ENCODE peak calls at places on chromosomes 1 and 21, in six cellular contexts. One of them, this sample, is unnamed.

GRCh38 chr1:159030311-159030710 is 20.6 kb downstream of the IFI16 start:
- DNase-seq in neuronal stem cell: no peak
- DNase-seq in IMR-90: no peak
- DNase-seq in mesenchymal stem cell: no peak
- DNase-seq in H1: no peak
- DNase-seq in trophoblast cell: no peak
- DNase-seq in this sample: no peak

GRCh38 chr21:17848228-17848627 is 29.1 kb upstream of the C21orf91 start:
- DNase-seq in neuronal stem cell: no peak
- DNase-seq in IMR-90: peak; percentile 97
- DNase-seq in mesenchymal stem cell: peak; percentile 94
- DNase-seq in H1: no peak
- DNase-seq in trophoblast cell: no peak
- DNase-seq in this sample: no peak

GRCh38 chr1:228279011-228279721 is 71.3 kb downstream of the OBSCN start:
- DNase-seq in neuronal stem cell: no peak
- DNase-seq in IMR-90: no peak
- DNase-seq in mesenchymal stem cell: no peak
- DNase-seq in H1: no peak
- DNase-seq in trophoblast cell: no peak
- DNase-seq in this sample: no peak

GRCh38 chr1:159066108-159066507 is 10.5 kb downstream of the AIM2 start:
- DNase-seq in neuronal stem cell: no peak
- DNase-seq in IMR-90: no peak
- DNase-seq in mesenchymal stem cell: no peak
- DNase-seq in H1: no peak
- DNase-seq in trophoblast cell: no peak
- DNase-seq in this sample: no peak

GRCh38 chr21:38669186-38669585 is 136.5 kb upstream of the ETS2 start:
- DNase-seq in neuronal stem cell: no peak
- DNase-seq in IMR-90: peak; percentile 30
- DNase-seq in mesenchymal stem cell: peak; percentile 37
- DNase-seq in H1: no peak
- DNase-seq in trophoblast cell: peak; percentile 18
- DNase-seq in this sample: peak; percentile 33

GRCh38 chr1:119626841-119627240 is 21.2 kb downstream of the ZNF697 start:
- DNase-seq in neuronal stem cell: no peak
- DNase-seq in IMR-90: peak; percentile 68
- DNase-seq in mesenchymal stem cell: no peak
- DNase-seq in H1: no peak
- DNase-seq in trophoblast cell: no peak
- DNase-seq in this sample: no peak

GRCh38 chr1:117562581-117563491 is 43.0 kb upstream of the TENT5C start:
- DNase-seq in neuronal stem cell: no peak
- DNase-seq in IMR-90: no peak
- DNase-seq in mesenchymal stem cell: no peak
- DNase-seq in H1: no peak
- DNase-seq in trophoblast cell: peak; percentile 99
- DNase-seq in this sample: no peak

GRCh38 chr1:178495741-178496409 is 889 bp downstream of the CLEC20A start:
- DNase-seq in neuronal stem cell: no peak
- DNase-seq in IMR-90: no peak
- DNase-seq in mesenchymal stem cell: no peak
- DNase-seq in H1: no peak
- DNase-seq in trophoblast cell: no peak
- DNase-seq in this sample: peak; percentile 25

GRCh38 chr1:83104558-83104957 is 894.4 kb downstream of the TTLL7 start:
- DNase-seq in neuronal stem cell: no peak
- DNase-seq in IMR-90: no peak
- DNase-seq in mesenchymal stem cell: no peak
- DNase-seq in H1: no peak
- DNase-seq in trophoblast cell: no peak
- DNase-seq in this sample: no peak

GRCh38 chr1:172680733-172681275 is 21.9 kb downstream of the FASLG start:
- DNase-seq in neuronal stem cell: no peak
- DNase-seq in IMR-90: no peak
- DNase-seq in mesenchymal stem cell: no peak
- DNase-seq in H1: no peak
- DNase-seq in trophoblast cell: no peak
- DNase-seq in this sample: peak; percentile 45

GRCh38 chr1:16249838-16250241 is 12.9 kb upstream of the CPLANE2 start:
- DNase-seq in neuronal stem cell: no peak
- DNase-seq in IMR-90: peak; percentile 76
- DNase-seq in mesenchymal stem cell: peak; percentile 61
- DNase-seq in H1: no peak
- DNase-seq in trophoblast cell: no peak
- DNase-seq in this sample: no peak

GRCh38 chr1:200029035-200029623 is 1.6 kb downstream of the NR5A2 start:
- DNase-seq in neuronal stem cell: peak; percentile 51
- DNase-seq in IMR-90: peak; percentile 36
- DNase-seq in mesenchymal stem cell: peak; percentile 35
- DNase-seq in H1: no peak
- DNase-seq in trophoblast cell: no peak
- DNase-seq in this sample: peak; percentile 59

GRCh38 chr1:77026640-77027039 is 159.4 kb downstream of the ST6GALNAC5 start:
- DNase-seq in neuronal stem cell: no peak
- DNase-seq in IMR-90: no peak
- DNase-seq in mesenchymal stem cell: no peak
- DNase-seq in H1: no peak
- DNase-seq in trophoblast cell: no peak
- DNase-seq in this sample: no peak

GRCh38 chr1:38004284-38005101 is 821 bp downstream of the FHL3 start:
- DNase-seq in neuronal stem cell: no peak
- DNase-seq in IMR-90: no peak
- DNase-seq in mesenchymal stem cell: peak; percentile 62
- DNase-seq in H1: no peak
- DNase-seq in trophoblast cell: no peak
- DNase-seq in this sample: no peak

GRCh38 chr21:25385912-25386474 is 221.3 kb downstream of the MRPL39 start:
- DNase-seq in neuronal stem cell: peak; percentile 58
- DNase-seq in IMR-90: peak; percentile 77
- DNase-seq in mesenchymal stem cell: peak; percentile 45
- DNase-seq in H1: no peak
- DNase-seq in trophoblast cell: peak; percentile 44
- DNase-seq in this sample: peak; percentile 46

GRCh38 chr1:214310010-214310409 is 29.1 kb downstream of the SMYD2 start:
- DNase-seq in neuronal stem cell: no peak
- DNase-seq in IMR-90: peak; percentile 53
- DNase-seq in mesenchymal stem cell: no peak
- DNase-seq in H1: no peak
- DNase-seq in trophoblast cell: no peak
- DNase-seq in this sample: no peak

GRCh38 chr1:17768651-17769241 is 13.6 kb downstream of the ACTL8 start:
- DNase-seq in neuronal stem cell: no peak
- DNase-seq in IMR-90: peak; percentile 92
- DNase-seq in mesenchymal stem cell: peak; percentile 84
- DNase-seq in H1: no peak
- DNase-seq in trophoblast cell: no peak
- DNase-seq in this sample: no peak

GRCh38 chr1:39127513-39127912 is 77.0 kb upstream of the MACF1 start:
- DNase-seq in neuronal stem cell: peak; percentile 49
- DNase-seq in IMR-90: peak; percentile 72
- DNase-seq in mesenchymal stem cell: peak; percentile 80
- DNase-seq in H1: no peak
- DNase-seq in trophoblast cell: no peak
- DNase-seq in this sample: no peak

GRCh38 chr1:25529518-25530347 is 13.7 kb upstream of the LDLRAP1 start:
- DNase-seq in neuronal stem cell: no peak
- DNase-seq in IMR-90: no peak
- DNase-seq in mesenchymal stem cell: no peak
- DNase-seq in H1: no peak
- DNase-seq in trophoblast cell: peak; percentile 25
- DNase-seq in this sample: no peak

GRCh38 chr1:205064301-205064700 is 20.0 kb downstream of the TMEM81 start:
- DNase-seq in neuronal stem cell: no peak
- DNase-seq in IMR-90: no peak
- DNase-seq in mesenchymal stem cell: no peak
- DNase-seq in H1: no peak
- DNase-seq in trophoblast cell: no peak
- DNase-seq in this sample: no peak

GRCh38 chr1:214076341-214077035 is 88.7 kb downstream of the PROX1 start:
- DNase-seq in neuronal stem cell: no peak
- DNase-seq in IMR-90: no peak
- DNase-seq in mesenchymal stem cell: no peak
- DNase-seq in H1: no peak
- DNase-seq in trophoblast cell: no peak
- DNase-seq in this sample: no peak

GRCh38 chr1:5949074-5949760 is 43.0 kb downstream of the NPHP4 start:
- DNase-seq in neuronal stem cell: no peak
- DNase-seq in IMR-90: no peak
- DNase-seq in mesenchymal stem cell: peak; percentile 4
- DNase-seq in H1: no peak
- DNase-seq in trophoblast cell: no peak
- DNase-seq in this sample: peak; percentile 31

GRCh38 chr1:168386949-168387586 is 106.4 kb downstream of the TBX19 start:
- DNase-seq in neuronal stem cell: peak; percentile 20
- DNase-seq in IMR-90: no peak
- DNase-seq in mesenchymal stem cell: no peak
- DNase-seq in H1: no peak
- DNase-seq in trophoblast cell: peak; percentile 70
- DNase-seq in this sample: peak; percentile 81

GRCh38 chr1:226863446-226863845 is 7.0 kb upstream of the PSEN2 start:
- DNase-seq in neuronal stem cell: no peak
- DNase-seq in IMR-90: peak; percentile 70
- DNase-seq in mesenchymal stem cell: peak; percentile 64
- DNase-seq in H1: no peak
- DNase-seq in trophoblast cell: no peak
- DNase-seq in this sample: peak; percentile 57

GRCh38 chr1:209884665-209885117 is 53.3 kb upstream of the SYT14 start:
- DNase-seq in neuronal stem cell: no peak
- DNase-seq in IMR-90: peak; percentile 99
- DNase-seq in mesenchymal stem cell: peak; percentile 99
- DNase-seq in H1: no peak
- DNase-seq in trophoblast cell: peak; percentile 92
- DNase-seq in this sample: no peak

GRCh38 chr1:226603030-226603960 is 54.7 kb downstream of the STUM start:
- DNase-seq in neuronal stem cell: no peak
- DNase-seq in IMR-90: peak; percentile 48
- DNase-seq in mesenchymal stem cell: peak; percentile 6
- DNase-seq in H1: no peak
- DNase-seq in trophoblast cell: no peak
- DNase-seq in this sample: no peak

GRCh38 chr1:75034376-75034775 is 99.8 kb upstream of the LHX8 start:
- DNase-seq in neuronal stem cell: no peak
- DNase-seq in IMR-90: no peak
- DNase-seq in mesenchymal stem cell: no peak
- DNase-seq in H1: no peak
- DNase-seq in trophoblast cell: no peak
- DNase-seq in this sample: no peak

GRCh38 chr21:43866233-43866632 is 1.2 kb downstream of the AGPAT3 start:
- DNase-seq in neuronal stem cell: no peak
- DNase-seq in IMR-90: peak; percentile 57
- DNase-seq in mesenchymal stem cell: peak; percentile 59
- DNase-seq in H1: no peak
- DNase-seq in trophoblast cell: no peak
- DNase-seq in this sample: no peak

GRCh38 chr1:99768525-99769382 is 2.3 kb upstream of the FRRS1 start:
- DNase-seq in neuronal stem cell: no peak
- DNase-seq in IMR-90: peak; percentile 58
- DNase-seq in mesenchymal stem cell: peak; percentile 39
- DNase-seq in H1: no peak
- DNase-seq in trophoblast cell: no peak
- DNase-seq in this sample: no peak

GRCh38 chr1:159916240-159917051 is 8.9 kb downstream of the TAGLN2 start:
- DNase-seq in neuronal stem cell: peak; percentile 63
- DNase-seq in IMR-90: peak; percentile 91
- DNase-seq in mesenchymal stem cell: peak; percentile 88
- DNase-seq in H1: no peak
- DNase-seq in trophoblast cell: peak; percentile 96
- DNase-seq in this sample: no peak

GRCh38 chr1:200676829-200677228 is 7.1 kb upstream of the DDX59 start:
- DNase-seq in neuronal stem cell: no peak
- DNase-seq in IMR-90: no peak
- DNase-seq in mesenchymal stem cell: no peak
- DNase-seq in H1: no peak
- DNase-seq in trophoblast cell: no peak
- DNase-seq in this sample: no peak

GRCh38 chr1:94579876-94580294 is 38.3 kb upstream of the F3 start:
- DNase-seq in neuronal stem cell: no peak
- DNase-seq in IMR-90: peak; percentile 98
- DNase-seq in mesenchymal stem cell: peak; percentile 94
- DNase-seq in H1: peak; percentile 41
- DNase-seq in trophoblast cell: peak; percentile 96
- DNase-seq in this sample: peak; percentile 69
- H2BK5ac ChIP-seq in neuronal stem cell: no peak overlapping the region
- H2BK5ac ChIP-seq in IMR-90: peak overlapping the region; percentile 97
- H2BK5ac ChIP-seq in mesenchymal stem cell: no peak overlapping the region
- H2BK5ac ChIP-seq in H1: peak overlapping the region; percentile 76
- H2BK5ac ChIP-seq in trophoblast cell: peak overlapping the region; percentile 91
- H2BK5ac ChIP-seq in this sample: no peak overlapping the region

GRCh38 chr1:89989791-89990190 is 5.1 kb upstream of the ZNF326 start:
- DNase-seq in neuronal stem cell: no peak
- DNase-seq in IMR-90: no peak
- DNase-seq in mesenchymal stem cell: no peak
- DNase-seq in H1: no peak
- DNase-seq in trophoblast cell: peak; percentile 4
- DNase-seq in this sample: no peak
- H2AFZ ChIP-seq in neuronal stem cell: no peak overlapping the region
- H2AFZ ChIP-seq in IMR-90: no peak overlapping the region
- H2AFZ ChIP-seq in mesenchymal stem cell: no peak overlapping the region
- H2AFZ ChIP-seq in H1: no peak overlapping the region
- H2AFZ ChIP-seq in trophoblast cell: no peak overlapping the region
- H2AFZ ChIP-seq in this sample: no peak overlapping the region

GRCh38 chr1:156504821-156505678 is 4.5 kb upstream of the MEF2D start:
- DNase-seq in neuronal stem cell: peak; percentile 91
- DNase-seq in IMR-90: peak; percentile 99
- DNase-seq in mesenchymal stem cell: peak; percentile 99
- DNase-seq in H1: peak; percentile 93
- DNase-seq in trophoblast cell: peak; percentile 99
- DNase-seq in this sample: peak; percentile 98
- H2BK5ac ChIP-seq in neuronal stem cell: no peak overlapping the region
- H2BK5ac ChIP-seq in IMR-90: peak overlapping the region; percentile 100
- H2BK5ac ChIP-seq in mesenchymal stem cell: peak overlapping the region; percentile 77
- H2BK5ac ChIP-seq in H1: peak overlapping the region; percentile 84
- H2BK5ac ChIP-seq in trophoblast cell: peak overlapping the region; percentile 59
- H2BK5ac ChIP-seq in this sample: no peak overlapping the region

DNA sequence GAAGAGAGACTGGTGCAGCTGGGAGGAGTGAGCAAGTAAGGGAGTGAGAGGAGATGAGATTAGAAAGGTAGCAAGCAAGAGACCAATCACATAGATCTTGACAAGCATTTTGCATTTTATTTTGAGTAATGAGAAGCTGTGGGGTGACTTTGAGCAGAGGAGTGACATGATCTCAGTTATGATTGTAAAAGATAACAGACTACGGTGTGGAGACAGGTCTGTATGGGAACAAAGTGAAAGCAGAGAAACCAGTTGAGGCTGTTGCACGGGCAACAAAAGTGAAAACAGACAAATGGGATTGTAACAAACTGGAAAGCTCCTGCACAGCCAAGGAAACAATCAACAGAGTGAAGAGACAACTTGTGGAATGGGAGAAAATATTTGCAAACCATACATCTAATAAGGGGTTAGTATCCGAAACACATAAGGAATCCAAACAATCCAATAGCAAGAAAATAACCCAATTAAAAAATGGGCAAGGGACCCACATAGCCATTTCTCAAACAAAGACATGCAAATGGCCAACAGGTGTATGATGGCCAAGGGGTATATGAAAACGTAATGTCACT is 68.4 kb downstream of the SNRPE start:
- DNase-seq in neuronal stem cell: no peak
- DNase-seq in IMR-90: no peak
- DNase-seq in mesenchymal stem cell: no peak
- DNase-seq in H1: no peak
- DNase-seq in trophoblast cell: no peak
- DNase-seq in this sample: no peak
- H2AFZ ChIP-seq in neuronal stem cell: no peak overlapping the region
- H2AFZ ChIP-seq in IMR-90: no peak overlapping the region
- H2AFZ ChIP-seq in mesenchymal stem cell: no peak overlapping the region
- H2AFZ ChIP-seq in H1: no peak overlapping the region
- H2AFZ ChIP-seq in trophoblast cell: no peak overlapping the region
- H2AFZ ChIP-seq in this sample: no peak overlapping the region

GRCh38 chr1:51415963-51416362 is 85.6 kb upstream of the TTC39A start:
- DNase-seq in neuronal stem cell: no peak
- DNase-seq in IMR-90: no peak
- DNase-seq in mesenchymal stem cell: no peak
- DNase-seq in H1: no peak
- DNase-seq in trophoblast cell: no peak
- DNase-seq in this sample: no peak
- H2BK5ac ChIP-seq in neuronal stem cell: no peak overlapping the region
- H2BK5ac ChIP-seq in IMR-90: no peak overlapping the region
- H2BK5ac ChIP-seq in mesenchymal stem cell: no peak overlapping the region
- H2BK5ac ChIP-seq in H1: no peak overlapping the region
- H2BK5ac ChIP-seq in trophoblast cell: no peak overlapping the region
- H2BK5ac ChIP-seq in this sample: peak overlapping the region; percentile 81

This sample was measured in H9.